ENCODE peak calls at places on chromosomes 7 and 10, in four cellular contexts. K is CD8-positive, alpha-beta memory T cell; J is left kidney; N is choroid plexus epithelial cell. L is an unnamed sample.
A peak's percentile ranks its signal among the peaks of the same experiment; 100 is the strongest.

GRCh38 chr10:126133906-126134703 is 237.7 kb downstream of the FANK1 start:
- DNase-seq in K (no peak), N (peak; percentile 74), J (no peak), L (peak; percentile 99)

GRCh38 chr10:12507165-12507870 is 158.0 kb downstream of the CAMK1D start:
- DNase-seq in J (no peak), N (no peak), K (no peak), L (no peak)

GRCh38 chr7:154592392-154592791 is 410.5 kb downstream of the PAXIP1 start:
- DNase-seq in N (no peak), J (peak; percentile 83), K (no peak), L (no peak)

GRCh38 chr7:107355616-107356015 is 114.2 kb upstream of the GPR22 start:
- DNase-seq in J (no peak), K (no peak), N (peak; percentile 14), L (peak; percentile 12)

GRCh38 chr7:82506702-82507101 is 63.1 kb upstream of the CACNA2D1 start:
- DNase-seq in K (no peak), J (no peak), N (peak; percentile 63), L (peak; percentile 37)

GRCh38 chr7:76074972-76075370 is 27.1 kb downstream of the MDH2 start:
- DNase-seq in J (no peak), N (no peak), K (no peak), L (peak; percentile 45)

GRCh38 chr10:119120413-119120867 is 16.5 kb downstream of the DENND10 start:
- DNase-seq in N (peak; percentile 75), K (no peak), J (no peak), L (peak; percentile 93)

GRCh38 chr7:91653257-91653656 is 227.2 kb downstream of the MTERF1 start:
- DNase-seq in K (no peak), N (no peak), J (no peak), L (no peak)

GRCh38 chr10:34916368-34916767 is 101.3 kb upstream of the PARD3 start:
- DNase-seq in N (peak; percentile 95), K (no peak), J (no peak), L (peak; percentile 89)

GRCh38 chr7:148242271-148242801 is 348.2 kb upstream of the C7orf33 start:
- DNase-seq in J (peak; percentile 85), K (no peak), N (peak; percentile 66), L (peak; percentile 40)

GRCh38 chr10:119652361-119652760 is 1.2 kb downstream of the BAG3 start:
- DNase-seq in K (peak; percentile 63), J (peak; percentile 79), N (peak; percentile 80), L (peak; percentile 80)

GRCh38 chr10:106555599-106555998 is 608.9 kb downstream of the SORCS1 start:
- DNase-seq in N (peak; percentile 47), J (no peak), K (no peak), L (no peak)

GRCh38 chr10:129932996-129933395 is 31.1 kb downstream of the EBF3 start:
- DNase-seq in J (no peak), N (no peak), K (no peak), L (no peak)

GRCh38 chr7:33109758-33110238 is 594 bp upstream of the RP9 start:
- DNase-seq in K (no peak), J (peak; percentile 38), N (peak; percentile 15), L (peak; percentile 7)

GRCh38 chr10:122263971-122264370 is 7.1 kb upstream of the BTBD16 start:
- DNase-seq in J (no peak), N (peak; percentile 95), K (no peak), L (peak; percentile 68)

GRCh38 chr10:96276831-96277230 is 5.5 kb upstream of the BLNK start:
- DNase-seq in J (no peak), N (no peak), K (no peak), L (no peak)

GRCh38 chr7:128304212-128304611 is 39.5 kb downstream of the RBM28 start:
- DNase-seq in J (no peak), K (no peak), N (no peak), L (no peak)

GRCh38 chr10:490891-491571 is 198.4 kb downstream of the DIP2C start:
- DNase-seq in J (no peak), N (peak; percentile 47), K (no peak), L (peak; percentile 93)

GRCh38 chr10:33484787-33485186 is 150.3 kb upstream of the NRP1 start:
- DNase-seq in J (no peak), K (no peak), N (peak; percentile 40), L (peak; percentile 75)

GRCh38 chr10:102752934-102753664 is 9.4 kb downstream of the WBP1L start:
- DNase-seq in K (peak; percentile 26), J (peak; percentile 79), N (peak; percentile 89), L (peak; percentile 91)

GRCh38 chr7:77600952-77601351 is 63.9 kb downstream of the PTPN12 start:
- DNase-seq in K (no peak), J (no peak), N (no peak), L (no peak)

GRCh38 chr10:72419241-72419640 is 64.5 kb upstream of the DNAJB12 start:
- DNase-seq in J (no peak), K (no peak), N (no peak), L (no peak)

L was measured in mesenchymal stem cell.